ENCODE peak calls at places on chromosomes 4 and X, in six cellular contexts. I is fibroblast of the aortic adventitia; W is CD4-positive, alpha-beta T cell; J is foreskin keratinocyte; X is neural crest cell; R is WTC11. K is an unnamed sample.

GRCh38 chr4:33184684-33185083 is 2464.5 kb downstream of the PCDH7 start:
- DNase-seq in J (no peak), W (no peak), I (no peak), X (no peak), R (no peak), K (no peak)

GRCh38 chr4:15396157-15396800 is 31.6 kb upstream of the C1QTNF7 start:
- DNase-seq in J (peak), R (peak), X (peak), W (peak), I (peak), K (no peak)

GRCh38 chr4:39528056-39528465 is 822 bp upstream of the UGDH start:
- DNase-seq in W (no peak), I (peak), X (no peak), J (no peak), R (no peak), K (no peak)

GRCh38 chr4:80831383-80832361 is 198.8 kb upstream of the BMP3 start:
- DNase-seq in W (no peak), I (peak), R (no peak), X (no peak), J (peak), K (no peak)

GRCh38 chr4:166091914-166092510 is 219.0 kb downstream of the TLL1 start:
- DNase-seq in R (no peak), X (no peak), J (peak), I (peak), W (no peak), K (no peak)

GRCh38 chr4:89296399-89296798 is 11.2 kb downstream of the GPRIN3 start:
- DNase-seq in X (no peak), W (no peak), J (no peak), R (no peak), I (no peak), K (no peak)

GRCh38 chr4:88204882-88205281 is 46.4 kb upstream of the ABCG2 start:
- DNase-seq in W (no peak), J (no peak), R (no peak), X (no peak), I (peak), K (no peak)

GRCh38 chrX:40734956-40735317 is 405 bp downstream of the MED14 start:
- DNase-seq in I (no peak), W (peak), J (no peak), X (no peak), R (no peak), K (no peak)

GRCh38 chrX:71253253-71254091 is 468 bp downstream of the ZMYM3 start:
- DNase-seq in I (peak), W (peak), J (no peak), X (peak), R (peak), K (peak)

GRCh38 chr4:175758595-175758994 is 53.5 kb downstream of the GPM6A start:
- DNase-seq in X (no peak), R (no peak), I (no peak), W (no peak), J (no peak), K (no peak)

GRCh38 chrX:39716802-39717540 is 380.8 kb downstream of the BCOR start:
- DNase-seq in X (no peak), W (no peak), J (no peak), R (no peak), I (no peak), K (no peak)

GRCh38 chr4:38765391-38765790 is 17.4 kb downstream of the TLR10 start:
- DNase-seq in J (peak), R (no peak), X (no peak), W (no peak), I (peak), K (no peak)

GRCh38 chr4:108130955-108131354 is 37.8 kb downstream of the LEF1 start:
- DNase-seq in X (no peak), W (no peak), I (no peak), J (no peak), R (peak), K (no peak)

GRCh38 chr4:108135549-108136209 is 33.1 kb downstream of the LEF1 start:
- DNase-seq in I (no peak), X (peak), J (peak), R (peak), W (no peak), K (no peak)

GRCh38 chr4:10437735-10438134 is 19.5 kb downstream of the ZNF518B start:
- DNase-seq in X (no peak), I (no peak), W (no peak), R (no peak), J (no peak), K (no peak)

GRCh38 chr4:152166567-152166966 is 369.3 kb downstream of the FBXW7 start:
- DNase-seq in X (peak), I (peak), J (no peak), W (no peak), R (peak), K (no peak)

GRCh38 chr4:14254252-14254651 is 626.7 kb upstream of the BOD1L1 start:
- DNase-seq in X (peak), J (peak), W (no peak), I (peak), R (peak), K (peak)

GRCh38 chrX:17608898-17609297 is 128.4 kb upstream of the SCML1 start:
- DNase-seq in I (no peak), W (no peak), X (no peak), R (no peak), J (no peak), K (no peak)

GRCh38 chr4:90127706-90128345 is 632 bp downstream of the CCSER1 start:
- DNase-seq in W (no peak), X (no peak), R (peak), I (no peak), J (no peak), K (no peak)

GRCh38 chr4:26321326-26322276 is 787 bp downstream of the RBPJ start:
- DNase-seq in J (no peak), R (peak), X (peak), I (peak), W (peak), K (no peak)

GRCh38 chr4:115433501-115433900 is 320.1 kb upstream of the NDST4 start:
- DNase-seq in W (no peak), I (no peak), R (no peak), X (no peak), J (peak), K (no peak)

GRCh38 chr4:70559216-70559830 is 32.7 kb upstream of the AMBN start:
- DNase-seq in X (peak), I (peak), W (peak), R (peak), J (peak), K (no peak)

GRCh38 chrX:40749874-40750273 is 14.5 kb upstream of the MED14 start:
- DNase-seq in J (no peak), W (no peak), I (no peak), R (no peak), X (no peak), K (no peak)

GRCh38 chr4:166318810-166319525 is 445.9 kb downstream of the TLL1 start:
- DNase-seq in X (no peak), R (no peak), W (no peak), J (peak), I (peak), K (no peak)

GRCh38 chrX:69113723-69114122 is 51.5 kb downstream of the PJA1 start:
- DNase-seq in R (no peak), I (no peak), W (no peak), J (no peak), X (no peak), K (no peak)

GRCh38 chrX:41779058-41779564 is 55.1 kb downstream of the GPR82 start:
- DNase-seq in X (no peak), J (peak), I (peak), R (no peak), W (no peak), K (no peak)

GRCh38 chrX:22699591-22700091 is 300.1 kb upstream of the DDX53 start:
- DNase-seq in W (no peak), J (no peak), I (peak), R (no peak), X (no peak), K (no peak)

GRCh38 chr4:6373541-6374410 is 98.6 kb downstream of the PPP2R2C start:
- DNase-seq in W (no peak), J (no peak), X (no peak), R (no peak), I (no peak), K (no peak)

GRCh38 chr4:6056976-6057766 is 38.9 kb upstream of the C4orf50 start:
- DNase-seq in W (no peak), J (no peak), R (no peak), I (no peak), X (peak), K (no peak)

GRCh38 chrX:119887721-119888425 is 7.8 kb upstream of the AKAP14 start:
- DNase-seq in J (no peak), R (peak), I (no peak), X (peak), W (peak), K (peak)

GRCh38 chr4:128286474-128287158 is 997 bp downstream of the PGRMC2 start:
- DNase-seq in X (no peak), R (no peak), I (peak), J (peak), W (peak), K (no peak)

GRCh38 chrX:153688900-153689590 is 1.3 kb downstream of the SLC6A8 start:
- DNase-seq in I (peak), X (no peak), R (no peak), J (no peak), W (no peak), K (no peak)

GRCh38 chrX:476724-477075 is 90.0 kb upstream of the PPP2R3B start:
- DNase-seq in I (no peak), X (no peak), W (no peak), J (no peak), R (no peak), K (no peak)

GRCh38 chr4:25535278-25535677 is 120.4 kb upstream of the SLC34A2 start:
- DNase-seq in I (no peak), X (no peak), W (no peak), J (no peak), R (no peak), K (no peak)

GRCh38 chrX:120281761-120282160 is 29.5 kb downstream of the TMEM255A start:
- DNase-seq in J (no peak), R (no peak), I (no peak), W (no peak), X (no peak), K (no peak)

GRCh38 chr4:56147371-56147770 is 198.6 kb downstream of the CEP135 start:
- DNase-seq in X (no peak), W (no peak), R (no peak), I (peak), J (no peak), K (no peak)

GRCh38 chrX:63426519-63426918 is 75.4 kb upstream of the SPIN4 start:
- DNase-seq in X (no peak), J (no peak), R (peak), W (no peak), I (no peak), K (no peak)

GRCh38 chr4:74037076-74037475 is 1.4 kb downstream of the CXCL3 start:
- DNase-seq in X (no peak), W (no peak), J (no peak), R (no peak), I (no peak), K (no peak)
- TF ChIP-seq CTCF in X (no peak), W (no peak), J (no peak), R (no peak), I (no peak), K (no peak)

DNA sequence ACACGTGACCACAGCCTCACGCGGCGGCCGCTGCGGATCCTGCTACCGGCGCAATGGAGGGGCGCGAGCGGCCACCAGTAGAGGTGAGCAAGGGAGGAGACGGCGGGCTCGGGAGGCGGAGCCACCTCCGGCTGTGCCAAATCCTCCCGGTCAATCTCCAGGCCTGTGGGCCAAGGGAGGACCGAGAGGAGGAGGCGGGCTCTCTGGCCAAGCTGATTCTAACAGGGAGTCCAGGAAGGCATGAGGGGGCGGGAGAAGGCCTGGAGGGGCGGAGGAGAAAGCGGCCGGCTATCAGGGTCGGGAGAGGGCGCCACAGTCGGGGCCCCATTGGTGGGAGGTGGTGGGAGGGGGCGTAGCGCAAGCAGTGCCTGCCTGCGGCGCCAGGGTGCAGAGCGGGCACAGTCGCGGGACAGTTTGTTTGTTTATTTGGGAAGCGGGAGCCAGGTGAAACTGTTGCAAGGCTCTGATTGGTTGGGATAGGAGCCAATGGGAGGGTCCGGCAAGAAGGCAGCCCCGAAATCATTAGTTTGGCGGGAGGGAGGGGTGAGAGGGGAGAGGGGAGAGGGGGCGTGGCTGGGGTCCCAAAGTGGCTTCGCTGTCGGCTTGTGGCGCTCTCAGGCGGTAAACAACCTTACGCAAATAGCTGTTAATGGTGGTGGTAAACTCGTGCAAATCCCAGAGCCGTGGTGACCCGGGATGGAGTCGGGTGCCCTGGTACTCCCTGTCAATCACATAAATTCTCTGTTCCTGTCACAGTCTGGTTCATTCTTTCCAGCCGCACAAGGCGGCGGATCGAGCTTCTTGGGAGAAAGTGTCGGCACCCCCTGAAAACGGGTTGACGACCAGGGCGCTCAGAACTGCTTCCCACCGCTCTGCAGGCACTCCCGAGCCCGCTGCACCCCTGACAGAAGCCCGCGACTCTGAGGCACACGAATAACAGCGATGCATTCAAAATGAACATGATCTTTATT is at the start of gene IRS4:
- DNase-seq in I (no peak), W (no peak), R (peak), J (no peak), X (peak), K (no peak)
- TF ChIP-seq CTCF in I (no peak), W (no peak), R (no peak), J (peak), X (no peak), K (no peak)

GRCh38 chr4:44448548-44449443 is at the start of gene KCTD8:
- DNase-seq in X (peak), I (peak), R (peak), W (no peak), J (peak), K (peak)

GRCh38 chr4:44446801-44447562 is 1.6 kb downstream of the KCTD8 start:
- DNase-seq in X (no peak), I (no peak), J (peak), R (peak), W (no peak), K (no peak)

GRCh38 chr4:44446191-44446590 is 2.4 kb downstream of the KCTD8 start:
- DNase-seq in I (no peak), J (peak), W (no peak), R (no peak), X (no peak), K (no peak)

DNA sequence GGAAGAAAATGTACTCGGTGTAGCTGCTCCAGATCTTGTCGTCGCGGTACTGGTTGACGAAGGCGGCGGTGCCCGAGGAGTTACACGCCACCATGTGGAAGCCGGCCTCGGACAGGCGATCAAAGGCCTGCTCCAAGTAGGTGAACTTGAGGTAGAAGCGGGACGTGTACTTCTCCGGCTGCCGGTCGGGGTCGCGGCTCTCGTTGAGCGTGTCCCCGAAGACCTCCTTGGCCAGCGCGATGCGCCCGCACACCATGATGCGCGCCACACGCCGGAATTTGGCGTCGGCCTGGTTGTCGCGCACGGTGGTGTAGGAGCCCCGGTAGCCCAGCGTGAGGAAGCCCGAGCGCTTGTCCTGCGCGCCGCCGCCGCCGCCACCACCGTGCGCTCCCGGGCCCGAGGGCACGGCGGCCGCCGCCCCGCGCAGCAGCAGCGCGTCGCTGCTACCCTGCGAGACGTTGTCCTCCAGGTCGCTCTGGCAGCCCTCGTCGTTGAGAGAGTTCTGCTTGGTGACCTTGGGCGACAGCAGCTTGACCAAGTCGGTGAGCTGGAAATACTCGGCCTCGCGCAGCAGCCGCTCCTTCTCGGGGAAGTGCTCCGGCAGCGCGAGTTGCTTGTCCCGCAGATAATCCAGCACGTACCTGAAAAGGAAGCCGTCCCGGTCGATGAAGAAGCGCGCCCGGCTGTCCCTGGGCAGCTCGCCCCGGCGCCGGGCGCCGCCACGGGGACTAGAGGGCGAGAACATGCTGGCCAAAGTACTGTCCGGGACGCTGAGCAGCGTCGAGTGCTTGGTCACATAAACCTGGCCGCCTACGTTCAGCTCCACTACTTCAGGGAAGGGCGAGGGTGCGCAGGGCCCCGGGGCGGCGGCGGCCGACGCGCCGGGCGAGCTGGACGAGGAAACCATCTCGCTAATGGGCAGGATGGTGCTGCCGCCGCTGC is 775 bp downstream of the KCTD8 start:
- DNase-seq in W (no peak), R (peak), I (peak), X (peak), J (peak), K (peak)
- TF ChIP-seq CTCF in W (no peak), R (no peak), I (no peak), X (no peak), J (peak), K (no peak)

DNA sequence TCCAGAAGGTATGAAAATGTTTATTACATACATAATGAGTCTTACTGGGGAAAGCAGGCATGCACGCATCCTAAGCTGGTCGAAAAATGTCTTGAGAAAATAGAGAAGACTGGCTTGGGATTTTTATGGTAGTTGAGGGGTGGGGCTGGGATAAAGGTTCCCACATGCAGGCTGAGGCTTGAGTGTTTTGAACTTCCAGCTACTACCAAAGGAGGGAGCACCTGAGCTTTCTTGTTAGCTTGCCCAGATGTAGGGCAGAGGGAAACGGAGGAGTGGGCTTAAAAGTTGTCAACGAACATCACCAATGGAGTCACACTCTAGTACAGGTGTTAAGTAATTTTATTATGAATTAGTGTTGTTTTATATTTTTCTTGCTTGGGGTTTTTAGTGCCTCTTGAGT is 39.6 kb upstream of the SRPX start:
- DNase-seq in R (peak), J (no peak), X (no peak), W (no peak), I (no peak), K (no peak)
- TF ChIP-seq CTCF in R (no peak), J (peak), X (peak), W (no peak), I (peak), K (no peak)

GRCh38 chr4:163048447-163048846 is 118.2 kb downstream of the NAF1 start:
- DNase-seq in I (peak), W (no peak), J (no peak), X (no peak), R (peak), K (no peak)
- TF ChIP-seq CTCF in I (peak), W (peak), J (peak), X (peak), R (peak), K (no peak)

GRCh38 chrX:86171366-86171765 is 23.1 kb downstream of the DACH2 start:
- DNase-seq in I (peak), X (no peak), J (no peak), W (no peak), R (peak), K (no peak)
- TF ChIP-seq CTCF in I (peak), X (peak), J (peak), W (no peak), R (no peak), K (no peak)

GRCh38 chr4:179272282-179272681 is 1830.0 kb upstream of the AGA start:
- DNase-seq in I (no peak), W (no peak), R (no peak), J (no peak), X (no peak), K (no peak)
- TF ChIP-seq CTCF in I (no peak), W (no peak), R (no peak), J (no peak), X (no peak), K (no peak)

K was measured in activated B cell treated with CpG ODN at 0.5 μM for 24 hours.